ENCODE peak calls at places on chromosomes 11 and 22, in six cellular contexts. H, J, B, W, I and R are unnamed samples.

GRCh38 chr22:35521358-35522264 is 19.0 kb upstream of the RASD2 start:
- DNase-seq in H (no peak), J (no peak), B (no peak), W (no peak), I (no peak), R (no peak)

GRCh38 chr11:114886644-114887259 is 208.4 kb downstream of the NXPE2 start:
- DNase-seq in H (no peak), J (no peak), B (no peak), W (no peak), I (no peak), R (no peak)

GRCh38 chr22:24554316-24555159 is at the start of gene GUCD1:
- DNase-seq in H (peak), J (peak), B (no peak), W (peak), I (peak), R (peak)

GRCh38 chr11:11069741-11070550 is 212.1 kb upstream of the ZBED5 start:
- DNase-seq in H (no peak), J (no peak), B (no peak), W (no peak), I (no peak), R (no peak)

GRCh38 chr11:130891326-130891725 is 25.0 kb downstream of the SNX19 start:
- DNase-seq in H (no peak), J (no peak), B (no peak), W (no peak), I (peak), R (peak)

GRCh38 chr11:75301602-75302345 is 49.7 kb downstream of the ARRB1 start:
- DNase-seq in H (no peak), J (no peak), B (no peak), W (no peak), I (no peak), R (no peak)

GRCh38 chr11:64879226-64879900 is 942 bp upstream of the EHD1 start:
- DNase-seq in H (no peak), J (no peak), B (no peak), W (peak), I (no peak), R (no peak)

GRCh38 chr11:124865902-124866851 is 945 bp downstream of the ROBO3 start:
- DNase-seq in H (peak), J (peak), B (no peak), W (no peak), I (peak), R (peak)

GRCh38 chr11:49208006-49208721 is at the start of gene FOLH1:
- DNase-seq in H (no peak), J (peak), B (no peak), W (peak), I (peak), R (peak)

GRCh38 chr11:60767388-60767811 is 10.7 kb downstream of the MS4A15 start:
- DNase-seq in H (no peak), J (no peak), B (no peak), W (no peak), I (no peak), R (no peak)

GRCh38 chr11:71309611-71310010 is 57.2 kb upstream of the SHANK2 start:
- DNase-seq in H (no peak), J (peak), B (no peak), W (no peak), I (no peak), R (no peak)

GRCh38 chr22:24411256-24412004 is 16.0 kb upstream of the ADORA2A start:
- DNase-seq in H (no peak), J (peak), B (no peak), W (no peak), I (no peak), R (no peak)

GRCh38 chr11:115220423-115220822 is 283.8 kb downstream of the CADM1 start:
- DNase-seq in H (no peak), J (no peak), B (no peak), W (no peak), I (no peak), R (no peak)

GRCh38 chr11:110730773-110731172 is 18.5 kb upstream of the ARHGAP20 start:
- DNase-seq in H (no peak), J (no peak), B (no peak), W (no peak), I (no peak), R (no peak)

GRCh38 chr11:12126352-12127019 is 16.1 kb downstream of the MICAL2 start:
- DNase-seq in H (peak), J (no peak), B (no peak), W (no peak), I (peak), R (peak)

GRCh38 chr22:40463727-40464126 is 93.3 kb downstream of the SGSM3 start:
- DNase-seq in H (no peak), J (no peak), B (no peak), W (no peak), I (no peak), R (no peak)

GRCh38 chr22:31230871-31231621 is 18.9 kb downstream of the LIMK2 start:
- DNase-seq in H (peak), J (no peak), B (no peak), W (no peak), I (peak), R (peak)

GRCh38 chr11:133900176-133901105 is 55.1 kb upstream of the SPATA19 start:
- DNase-seq in H (no peak), J (no peak), B (no peak), W (peak), I (no peak), R (no peak)

GRCh38 chr11:60241786-60242185 is 1.2 kb downstream of the MS4A4E start:
- DNase-seq in H (no peak), J (no peak), B (no peak), W (no peak), I (no peak), R (no peak)

GRCh38 chr11:112100457-112100856 is 13.8 kb downstream of the SDHD start:
- DNase-seq in H (peak), J (no peak), B (no peak), W (no peak), I (no peak), R (no peak)

GRCh38 chr11:116605543-116605942 is 167.2 kb downstream of the BUD13 start:
- DNase-seq in H (peak), J (no peak), B (no peak), W (no peak), I (peak), R (peak)

GRCh38 chr11:67054851-67055523 is 1.7 kb upstream of the RHOD start:
- DNase-seq in H (peak), J (peak), B (no peak), W (peak), I (peak), R (peak)

GRCh38 chr11:125202362-125202880 is 37.9 kb downstream of the PKNOX2 start:
- DNase-seq in H (no peak), J (no peak), B (no peak), W (no peak), I (peak), R (no peak)

GRCh38 chr11:13465909-13466371 is 2.9 kb upstream of the BTBD10 start:
- DNase-seq in H (peak), J (no peak), B (no peak), W (no peak), I (peak), R (peak)

GRCh38 chr11:128324051-128324481 is 263.3 kb downstream of the ETS1 start:
- DNase-seq in H (no peak), J (no peak), B (no peak), W (no peak), I (no peak), R (no peak)

GRCh38 chr11:23359297-23359696 is 499.0 kb upstream of the CCDC179 start:
- DNase-seq in H (peak), J (no peak), B (no peak), W (no peak), I (peak), R (peak)

GRCh38 chr22:48837341-48837935 is 990.2 kb downstream of the BRD1 start:
- DNase-seq in H (no peak), J (peak), B (no peak), W (no peak), I (no peak), R (no peak)

GRCh38 chr11:27352781-27353180 is 10.2 kb downstream of the CCDC34 start:
- DNase-seq in H (no peak), J (no peak), B (no peak), W (no peak), I (no peak), R (no peak)

GRCh38 chr11:14185461-14185860 is 173.5 kb downstream of the RRAS2 start:
- DNase-seq in H (no peak), J (no peak), B (no peak), W (no peak), I (no peak), R (no peak)

GRCh38 chr11:12662101-12662500 is 12.1 kb upstream of the TEAD1 start:
- DNase-seq in H (no peak), J (no peak), B (no peak), W (no peak), I (no peak), R (no peak)

GRCh38 chr22:38035530-38035885 is 21.7 kb upstream of the PICK1 start:
- DNase-seq in H (no peak), J (no peak), B (no peak), W (no peak), I (no peak), R (no peak)

GRCh38 chr22:22085702-22086500 is 103.3 kb upstream of the TOP3B start:
- DNase-seq in H (no peak), J (no peak), B (no peak), W (no peak), I (no peak), R (peak)

GRCh38 chr11:3009481-3009880 is 17.4 kb upstream of the NAP1L4 start:
- DNase-seq in H (no peak), J (peak), B (no peak), W (no peak), I (no peak), R (no peak)

DNA sequence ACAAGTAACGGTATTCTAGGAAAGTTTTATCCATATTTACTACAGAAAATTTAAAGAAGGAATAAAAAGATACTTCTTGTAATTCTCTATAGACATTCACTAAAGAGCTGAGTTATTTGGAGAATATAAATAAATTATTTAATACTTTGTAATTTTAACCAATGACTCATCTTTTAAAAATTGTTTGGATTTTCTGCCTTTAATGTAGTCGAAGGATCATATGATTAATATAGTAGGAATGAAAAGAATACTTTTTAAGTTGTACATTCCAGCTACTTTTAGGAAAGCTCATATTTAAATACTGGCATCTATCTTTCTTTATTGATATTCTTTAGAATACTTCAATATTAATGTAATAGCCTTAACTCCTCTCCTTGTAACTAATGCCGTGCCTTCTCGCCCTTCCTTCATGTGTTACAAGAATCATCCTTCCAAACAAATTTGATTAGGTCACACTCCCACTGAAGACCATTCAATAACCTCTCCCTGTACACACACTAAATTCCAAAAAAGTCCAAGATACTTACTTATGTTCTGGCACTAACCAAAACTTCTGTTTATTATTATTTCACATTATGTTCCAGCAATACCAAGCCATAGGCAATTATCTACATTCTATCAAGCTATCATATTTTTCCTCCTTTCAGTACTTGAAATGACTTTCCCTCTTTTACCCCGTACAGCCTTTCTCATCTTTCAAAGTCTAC is 501.9 kb downstream of the CNTN5 start:
- DNase-seq in H (peak), J (no peak), B (no peak), W (no peak), I (no peak), R (peak)
- TF ChIP-seq CTCF in H (no peak), J (no peak), B (no peak), W (no peak), I (no peak), R (no peak)

GRCh38 chr22:20506543-20507252 is 712 bp upstream of the MED15 start:
- DNase-seq in H (no peak), J (no peak), B (no peak), W (no peak), I (no peak), R (no peak)
- TF ChIP-seq CTCF in H (no peak), J (no peak), B (no peak), W (no peak), I (no peak), R (no peak)

GRCh38 chr11:35605691-35606090 is 12.6 kb upstream of the FJX1 start:
- DNase-seq in H (peak), J (no peak), B (no peak), W (no peak), I (peak), R (peak)

GRCh38 chr11:35610636-35611035 is 7.6 kb upstream of the FJX1 start:
- DNase-seq in H (no peak), J (no peak), B (no peak), W (no peak), I (no peak), R (no peak)

GRCh38 chr11:35614949-35615569 is 3.2 kb upstream of the FJX1 start:
- DNase-seq in H (no peak), J (no peak), B (no peak), W (no peak), I (no peak), R (no peak)

GRCh38 chr11:35608502-35608901 is 9.8 kb upstream of the FJX1 start:
- DNase-seq in H (no peak), J (no peak), B (no peak), W (no peak), I (no peak), R (no peak)

DNA sequence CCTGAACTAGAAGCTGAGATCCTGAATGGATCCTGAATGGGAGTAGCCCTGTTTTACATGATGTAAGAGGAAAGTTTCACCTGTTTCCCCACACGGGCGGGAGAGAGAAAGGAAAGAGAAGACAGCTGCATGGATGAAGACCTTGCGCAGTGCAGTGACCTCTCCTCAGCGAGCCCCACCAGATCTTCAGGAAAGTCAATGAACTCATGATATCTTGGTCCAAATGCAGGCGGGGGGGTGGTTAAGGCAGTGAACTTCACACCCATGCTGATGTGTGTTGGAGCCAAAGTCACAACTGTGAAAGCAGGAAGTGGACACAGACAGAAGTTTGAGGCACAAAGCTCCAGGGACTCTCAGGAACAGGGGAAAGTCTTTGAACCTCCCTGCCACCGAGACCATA is 8.6 kb upstream of the FJX1 start:
- DNase-seq in H (no peak), J (no peak), B (no peak), W (no peak), I (no peak), R (no peak)
- TF ChIP-seq CTCF in H (no peak), J (no peak), B (no peak), W (no peak), I (no peak), R (no peak)

GRCh38 chr11:68140496-68141246 is 19.5 kb upstream of the CHKA start:
- DNase-seq in H (no peak), J (no peak), B (no peak), W (no peak), I (no peak), R (no peak)
- TF ChIP-seq CTCF in H (no peak), J (no peak), B (no peak), W (no peak), I (no peak), R (no peak)